ENCODE peak calls at places on chromosomes 4 and X, in nine cellular contexts. E is breast epithelium, F is epithelial cell of esophagus, X is lower leg skin, W is fibroblast of pulmonary artery, O is cardiac muscle cell, C is ovary, Z is stomach, I is adrenal gland. A is an unnamed sample.
A peak's percentile ranks its signal among the peaks of the same experiment; 100 is the strongest.

GRCh38 chr4:94559351-94559806 is 107.6 kb downstream of the PDLIM5 start:
- DNase-seq in X (no peak), W (no peak), F (peak; percentile 34), I (no peak), Z (no peak), C (no peak), E (no peak), O (no peak), A (no peak)

GRCh38 chr4:143713556-143714289 is 13.2 kb upstream of the FREM3 start:
- DNase-seq in I (no peak), E (no peak), W (no peak), F (no peak), O (no peak), Z (no peak), C (no peak), X (no peak), A (no peak)

GRCh38 chrX:20260885-20261284 is 5.8 kb downstream of the RPS6KA3 start:
- DNase-seq in W (no peak), E (no peak), O (no peak), F (peak; percentile 19), X (no peak), C (no peak), I (no peak), Z (no peak), A (no peak)

GRCh38 chrX:154019633-154020499 is at the start of gene IRAK1:
- DNase-seq in O (peak; percentile 68), I (peak; percentile 68), F (peak; percentile 56), Z (peak; percentile 55), E (no peak), C (peak; percentile 57), W (peak; percentile 60), X (no peak), A (peak; percentile 86)

GRCh38 chr4:158914178-158914577 is 145.4 kb downstream of the FNIP2 start:
- DNase-seq in F (peak; percentile 82), E (no peak), X (no peak), C (no peak), W (peak; percentile 64), I (no peak), Z (no peak), O (peak; percentile 59), A (no peak)

GRCh38 chrX:63330681-63331080 is 20.5 kb downstream of the SPIN4 start:
- DNase-seq in I (no peak), Z (no peak), E (no peak), C (no peak), W (no peak), F (peak; percentile 75), X (no peak), O (peak; percentile 0), A (no peak)

GRCh38 chr4:81754169-81754568 is 282.5 kb upstream of the RASGEF1B start:
- DNase-seq in I (no peak), E (no peak), Z (no peak), O (peak; percentile 4), X (no peak), F (peak; percentile 38), C (no peak), W (no peak), A (no peak)

GRCh38 chr4:140070369-140070768 is 83.6 kb downstream of the MAML3 start:
- DNase-seq in O (no peak), X (no peak), E (no peak), W (no peak), C (no peak), F (no peak), I (no peak), Z (no peak), A (no peak)

GRCh38 chr4:1293981-1294380 is 4.3 kb downstream of the MAEA start:
- DNase-seq in C (peak; percentile 30), Z (peak; percentile 71), I (no peak), F (no peak), E (no peak), O (peak; percentile 81), W (peak; percentile 28), X (peak; percentile 81), A (no peak)

GRCh38 chrX:9668537-9668936 is 97.1 kb downstream of the GPR143 start:
- DNase-seq in I (no peak), W (peak; percentile 50), Z (no peak), F (no peak), X (no peak), C (no peak), O (peak; percentile 51), E (no peak), A (no peak)

GRCh38 chr4:177945235-177945634 is 503.0 kb upstream of the AGA start:
- DNase-seq in I (no peak), Z (no peak), X (no peak), F (no peak), E (no peak), C (no peak), O (no peak), W (no peak), A (no peak)

GRCh38 chrX:74009041-74009440 is 294.9 kb upstream of the ZCCHC13 start:
- DNase-seq in I (no peak), Z (no peak), F (peak; percentile 1), C (no peak), W (no peak), X (no peak), O (peak; percentile 22), E (no peak), A (no peak)

GRCh38 chr4:78152795-78153194 is 95.7 kb downstream of the FRAS1 start:
- DNase-seq in O (no peak), E (no peak), X (no peak), F (no peak), W (no peak), I (no peak), Z (no peak), C (no peak), A (no peak)

GRCh38 chrX:39196192-39197102 is 395.2 kb downstream of the MID1IP1 start:
- DNase-seq in X (no peak), C (no peak), Z (peak; percentile 34), F (peak; percentile 46), O (peak; percentile 54), W (no peak), I (no peak), E (no peak), A (peak; percentile 52)

GRCh38 chrX:33133320-33133719 is 78.0 kb downstream of the DMD start:
- DNase-seq in I (no peak), C (no peak), W (no peak), Z (no peak), F (peak; percentile 5), X (no peak), O (no peak), E (no peak), A (no peak)

GRCh38 chrX:134520860-134521390 is 61.0 kb downstream of the HPRT1 start:
- DNase-seq in X (no peak), Z (no peak), W (peak; percentile 80), F (peak; percentile 62), O (peak; percentile 80), I (no peak), C (no peak), E (no peak), A (peak; percentile 46)

GRCh38 chrX:47145408-47146120 is 543 bp downstream of the RBM10 start:
- DNase-seq in E (no peak), I (no peak), W (no peak), O (no peak), X (no peak), Z (no peak), C (no peak), F (no peak), A (peak; percentile 56)

GRCh38 chr4:48963042-48963679 is 22.9 kb upstream of the CWH43 start:
- DNase-seq in W (peak; percentile 94), X (peak; percentile 88), F (peak; percentile 91), C (peak; percentile 34), Z (peak; percentile 74), O (peak; percentile 93), E (peak; percentile 59), I (peak; percentile 76), A (peak; percentile 47)

GRCh38 chr4:78776031-78776728 is at the start of gene BMP2K:
- DNase-seq in C (peak; percentile 76), X (peak; percentile 95), O (peak; percentile 87), I (peak; percentile 83), Z (peak; percentile 83), E (peak; percentile 78), F (peak; percentile 81), W (peak; percentile 75), A (peak; percentile 90)

DNA sequence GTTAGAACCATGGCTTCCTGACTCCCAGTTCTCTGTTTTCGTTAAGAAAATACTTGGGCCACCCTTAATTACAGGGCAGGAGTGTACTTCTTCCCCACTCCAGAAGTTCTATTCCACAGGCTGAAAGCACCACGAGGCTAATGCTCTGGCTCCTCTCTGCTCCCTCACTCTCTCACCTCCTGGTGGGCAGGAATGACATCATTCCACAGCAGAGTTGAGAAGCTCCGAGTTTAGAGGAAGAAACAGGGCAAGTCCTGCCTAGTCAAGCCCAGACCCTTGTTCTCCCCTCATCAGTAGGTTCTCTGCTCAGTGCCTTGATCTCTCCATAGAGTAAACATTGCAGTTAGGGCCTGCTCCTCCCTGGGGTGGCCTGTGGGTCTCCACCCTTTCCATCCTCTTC is 343.8 kb upstream of the CLNK start:
- DNase-seq in C (no peak), W (no peak), X (no peak), Z (no peak), E (no peak), I (no peak), F (no peak), O (no peak), A (no peak)
- TF ChIP-seq CTCF in C (no peak), W (no peak), X (no peak), Z (no peak), E (no peak), I (no peak), F (no peak), O (no peak), A (no peak)

DNA sequence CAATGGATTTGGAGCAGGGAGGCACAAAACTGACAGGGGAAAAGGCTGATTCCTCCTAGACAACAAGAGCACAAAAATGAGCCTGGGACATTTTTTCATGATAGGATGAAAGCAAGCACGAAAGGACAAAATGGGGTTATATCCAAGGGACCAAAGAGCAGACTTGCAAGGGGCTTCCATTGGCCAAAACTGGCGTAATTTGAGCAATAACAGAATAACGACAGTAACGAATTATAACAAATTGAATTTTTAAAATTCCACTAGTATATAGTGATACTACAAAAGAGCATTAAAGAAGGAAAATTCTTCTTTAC is 10.3 kb downstream of the SPP1 start:
- DNase-seq in Z (no peak), X (no peak), W (no peak), I (no peak), F (no peak), E (no peak), O (no peak), C (no peak), A (no peak)
- TF ChIP-seq CTCF in Z (no peak), X (no peak), W (no peak), I (no peak), F (no peak), E (no peak), O (no peak), C (no peak), A (no peak)

DNA sequence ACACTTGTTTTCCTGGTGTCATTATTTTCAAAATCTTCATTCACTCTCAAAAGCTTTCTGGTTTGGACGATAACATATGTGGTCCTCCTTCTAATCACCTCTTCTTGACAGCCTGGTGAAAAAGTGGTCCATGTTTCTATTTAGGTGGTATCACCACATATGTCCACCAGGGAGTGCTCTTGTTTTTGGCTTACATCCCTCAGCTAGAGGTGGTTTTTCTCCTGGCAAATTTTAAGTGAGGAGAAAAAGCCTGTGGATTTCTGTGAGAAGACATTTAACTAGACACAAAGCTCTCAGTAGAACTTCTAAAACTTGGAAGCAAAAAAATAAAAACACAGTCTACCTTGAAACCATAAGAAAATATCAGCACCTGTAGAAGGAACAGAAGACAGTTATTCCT is 58.0 kb upstream of the FRMPD4 start:
- DNase-seq in Z (no peak), F (peak; percentile 44), O (peak; percentile 63), C (no peak), I (no peak), E (no peak), W (peak; percentile 69), X (no peak), A (peak; percentile 23)
- TF ChIP-seq CTCF in Z (peak; percentile 17), F (peak; percentile 57), O (peak; percentile 51), C (no peak), I (peak; percentile 18), E (no peak), W (peak; percentile 56), X (no peak), A (peak; percentile 55)

GRCh38 chr4:169270156-169270809 is 473 bp downstream of the SH3RF1 start:
- DNase-seq in W (peak; percentile 59), Z (peak; percentile 71), E (no peak), C (peak; percentile 63), O (peak; percentile 68), F (peak; percentile 72), X (peak; percentile 91), I (peak; percentile 64), A (peak; percentile 78)
- TF ChIP-seq CTCF in W (no peak), Z (no peak), E (no peak), C (no peak), O (no peak), F (no peak), X (no peak), I (no peak), A (peak; percentile 40)